ENCODE peak calls at places on chromosomes 2 and 18, in five cellular contexts. J, R, S, I and Z are unnamed samples.

GRCh38 chr2:38315707-38316333 is 61.3 kb downstream of the ATL2 start:
- DNase-seq in S (peak; percentile 63), R (no peak), J (no peak), I (peak; percentile 54), Z (no peak)

GRCh38 chr2:138239902-138240595 is 261.5 kb upstream of the SPOPL start:
- DNase-seq in S (no peak), J (no peak), R (no peak), I (no peak), Z (no peak)

GRCh38 chr2:1839066-1839756 is 94.9 kb upstream of the PXDN start:
- DNase-seq in J (no peak), S (no peak), I (no peak), R (no peak), Z (no peak)

GRCh38 chr2:179262077-179262660 is 2.5 kb downstream of the SESTD1 start:
- DNase-seq in S (no peak), J (no peak), R (no peak), I (no peak), Z (no peak)

GRCh38 chr2:71934595-71935263 is 212.9 kb downstream of the CYP26B1 start:
- DNase-seq in J (peak; percentile 82), I (no peak), S (no peak), R (peak; percentile 88), Z (no peak)

GRCh38 chr2:95346738-95347671 is 49.9 kb downstream of the KCNIP3 start:
- DNase-seq in J (peak; percentile 61), S (no peak), R (peak; percentile 71), I (peak; percentile 59), Z (peak; percentile 45)

GRCh38 chr2:190283783-190284182 is 35.8 kb downstream of the HIBCH start:
- DNase-seq in S (no peak), I (no peak), J (no peak), R (no peak), Z (no peak)

GRCh38 chr2:159571540-159572260 is 44.6 kb downstream of the BAZ2B start:
- DNase-seq in S (no peak), R (no peak), I (no peak), J (no peak), Z (no peak)

GRCh38 chr2:11933854-11934253 is 187.4 kb downstream of the LPIN1 start:
- DNase-seq in R (no peak), I (no peak), J (no peak), S (peak; percentile 64), Z (no peak)

GRCh38 chr2:101667823-101668222 is 29.7 kb upstream of the MAP4K4 start:
- DNase-seq in I (peak; percentile 29), R (no peak), J (no peak), S (no peak), Z (no peak)

GRCh38 chr18:77054606-77055428 is 77.8 kb downstream of the MBP start:
- DNase-seq in R (peak; percentile 87), I (peak; percentile 71), S (peak; percentile 83), J (peak; percentile 91), Z (peak; percentile 91)

GRCh38 chr2:42495234-42495581 is 1.4 kb upstream of the KCNG3 start:
- DNase-seq in I (no peak), J (no peak), S (no peak), R (no peak), Z (no peak)
- H3K4me3 ChIP-seq in I (peak overlapping the region; percentile 70), J (no peak overlapping the region), S (peak overlapping the region; percentile 72), R (peak overlapping the region; percentile 60), Z (no peak overlapping the region)

GRCh38 chr2:96869824-96870630 is at the start of gene SEMA4C:
- DNase-seq in I (peak; percentile 80), R (peak; percentile 87), S (no peak), J (peak; percentile 76), Z (peak; percentile 78)

GRCh38 chr2:96870631-96871255 is 863 bp upstream of the SEMA4C start:
- DNase-seq in R (peak; percentile 85), I (no peak), S (no peak), J (no peak), Z (peak; percentile 74)

GRCh38 chr2:96873651-96874096 is 3.8 kb upstream of the SEMA4C start:
- DNase-seq in J (peak; percentile 84), R (peak; percentile 84), S (no peak), I (no peak), Z (no peak)

GRCh38 chr2:96874099-96874831 is 4.4 kb upstream of the SEMA4C start:
- DNase-seq in R (no peak), I (no peak), S (no peak), J (no peak), Z (no peak)

GRCh38 chr2:96872591-96873349 is 2.9 kb upstream of the SEMA4C start:
- DNase-seq in J (no peak), S (no peak), R (no peak), I (peak; percentile 54), Z (no peak)
- H3K4me1 ChIP-seq in J (peaks cover 16% of the 10 kb centered on the region), S (peaks cover 6% of the 10 kb centered on the region), R (peaks cover 19% of the 10 kb centered on the region), I (peaks cover 40% of the 10 kb centered on the region), Z (peaks cover 14% of the 10 kb centered on the region)

GRCh38 chr2:14967739-14968138 is 335.2 kb downstream of the LRATD1 start:
- DNase-seq in S (no peak), R (no peak), J (no peak), I (peak; percentile 24), Z (no peak)
- H3K4me3 ChIP-seq in S (no peak overlapping the region), R (no peak overlapping the region), J (no peak overlapping the region), I (no peak overlapping the region), Z (no peak overlapping the region)

DNA sequence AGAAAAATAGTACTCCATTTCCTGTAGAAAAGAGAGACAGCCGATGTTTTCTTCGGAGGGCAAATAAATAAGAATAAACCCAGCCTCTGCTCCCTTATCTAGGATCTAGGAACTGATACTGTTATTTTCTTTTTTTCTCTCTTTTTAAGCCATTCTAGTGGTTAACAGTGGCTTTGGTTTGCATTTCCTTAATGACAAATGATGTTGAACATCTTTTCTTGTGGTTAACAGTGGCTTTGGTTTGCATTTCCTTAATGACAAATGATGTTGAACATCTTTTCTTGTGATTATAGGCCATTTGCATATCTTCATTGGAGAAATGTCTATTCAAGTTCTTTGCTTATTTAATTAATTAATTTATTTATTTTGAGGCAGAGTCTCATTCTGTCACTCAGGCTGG is 20.6 kb downstream of the CYP27A1 start:
- DNase-seq in S (no peak), I (no peak), J (no peak), R (no peak), Z (no peak)
- H3K4me1 ChIP-seq in S (peaks cover 3% of the 10 kb centered on the region), I (peaks cover 10% of the 10 kb centered on the region), J (peaks cover 29% of the 10 kb centered on the region), R (peaks cover 13% of the 10 kb centered on the region), Z (peaks cover 7% of the 10 kb centered on the region)

GRCh38 chr2:108613261-108614042 is 79.2 kb downstream of the LIMS1 start:
- DNase-seq in J (no peak), I (no peak), R (no peak), S (no peak), Z (no peak)
- H3K4me3 ChIP-seq in J (no peak overlapping the region), I (no peak overlapping the region), R (no peak overlapping the region), S (peak overlapping the region; percentile 56), Z (no peak overlapping the region)

GRCh38 chr2:30481323-30481800 is 34.3 kb downstream of the LCLAT1 start:
- DNase-seq in R (no peak), J (peak; percentile 54), I (no peak), S (no peak), Z (peak; percentile 57)
- H3K4me1 ChIP-seq in R (peaks cover 23% of the 10 kb centered on the region), J (peaks cover 21% of the 10 kb centered on the region), I (no peaks in the 10 kb centered on the region), S (no peaks in the 10 kb centered on the region), Z (peaks cover 20% of the 10 kb centered on the region)